ENCODE peak calls at places on chromosomes 11 and 22, in five cellular contexts. G is K562, B is endothelial cell of umbilical vein, I is fibroblast of lung, N is mesenchymal stem cell. M is an unnamed sample.

GRCh38 chr11:75028321-75029097 is 39.8 kb downstream of the NEU3 start:
- DNase-seq in G (no peak), I (no peak), N (no peak), B (no peak), M (peak)

GRCh38 chr11:78000193-78000592 is 5.7 kb upstream of the INTS4 start:
- DNase-seq in G (peak), N (peak), B (peak), I (peak), M (peak)

GRCh38 chr22:27829620-27830019 is 28.1 kb upstream of the MN1 start:
- DNase-seq in N (no peak), G (no peak), I (no peak), B (no peak), M (no peak)

GRCh38 chr11:76654310-76654851 is 16.2 kb downstream of the LRRC32 start:
- DNase-seq in N (peak), G (peak), B (no peak), I (peak), M (peak)

GRCh38 chr11:65188486-65188885 is 6.8 kb downstream of the CAPN1 start:
- DNase-seq in I (no peak), G (no peak), B (no peak), N (no peak), M (no peak)

GRCh38 chr22:36406139-36406538 is 18.4 kb upstream of the MYH9 start:
- DNase-seq in N (no peak), G (no peak), B (no peak), I (no peak), M (peak)

GRCh38 chr11:128399722-128400121 is 187.6 kb downstream of the ETS1 start:
- DNase-seq in G (no peak), B (no peak), N (no peak), I (no peak), M (no peak)

GRCh38 chr11:43989162-43989961 is 46.9 kb downstream of the C11orf96 start:
- DNase-seq in G (no peak), B (peak), N (peak), I (no peak), M (no peak)

GRCh38 chr11:77212314-77213007 is 84.4 kb downstream of the MYO7A start:
- DNase-seq in I (no peak), B (no peak), N (no peak), G (no peak), M (no peak)

GRCh38 chr22:23067691-23068090 is 2.6 kb upstream of the GNAZ start:
- DNase-seq in B (no peak), I (no peak), G (no peak), N (no peak), M (peak)

GRCh38 chr22:47138898-47139789 is 376.7 kb downstream of the TBC1D22A start:
- DNase-seq in N (no peak), G (no peak), B (no peak), I (no peak), M (no peak)

GRCh38 chr22:23549198-23549595 is 30.9 kb downstream of the IGLL1 start:
- DNase-seq in I (no peak), N (no peak), G (no peak), B (no peak), M (no peak)

GRCh38 chr11:59158206-59159068 is 13.5 kb upstream of the DTX4 start:
- DNase-seq in I (peak), B (peak), G (peak), N (peak), M (peak)

GRCh38 chr22:43848366-43849171 is 13.7 kb downstream of the SULT4A1 start:
- DNase-seq in B (no peak), G (no peak), N (no peak), I (peak), M (peak)

GRCh38 chr22:48751539-48752437 is 1075.9 kb downstream of the BRD1 start:
- DNase-seq in G (no peak), I (no peak), B (no peak), N (no peak), M (no peak)

GRCh38 chr11:99020324-99021225 is at the start of gene CNTN5:
- DNase-seq in N (peak), I (peak), B (no peak), G (peak), M (peak)

DNA sequence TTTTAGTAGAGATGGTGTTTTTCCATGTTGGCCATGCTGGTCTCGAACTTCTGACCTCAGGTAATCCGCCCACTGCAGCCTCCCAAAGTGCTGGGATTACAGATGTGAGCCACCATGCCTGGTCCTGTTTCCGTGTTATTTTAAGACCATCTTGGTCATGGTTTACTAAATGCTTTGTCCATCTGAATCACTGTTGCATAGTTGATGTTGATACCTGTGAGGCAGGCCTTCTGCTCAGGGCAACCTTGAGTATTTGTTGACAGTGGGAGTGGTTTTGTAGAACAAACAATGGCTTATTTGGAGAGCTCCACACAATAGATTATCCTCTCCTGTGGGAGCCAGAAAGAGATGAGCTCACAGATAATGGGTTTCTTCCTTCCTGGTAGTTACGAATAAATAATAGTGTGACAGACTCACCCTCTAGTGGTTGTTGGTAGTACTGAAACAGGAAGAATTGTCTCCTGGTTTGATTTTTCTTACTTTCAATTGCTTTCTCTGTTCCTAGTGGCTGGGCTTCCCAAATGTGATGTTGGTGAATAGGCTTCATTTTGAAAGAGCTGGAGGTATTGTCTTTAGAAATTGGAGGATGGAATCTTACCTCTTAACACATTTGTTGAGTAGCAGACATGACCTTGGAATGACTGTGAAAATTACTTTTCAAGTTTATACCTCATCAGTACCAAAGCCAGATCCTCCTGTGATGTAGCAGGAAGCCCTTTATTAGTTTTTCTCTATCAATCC is 39.0 kb downstream of the CTNND1 start:
- DNase-seq in I (peak), G (peak), N (peak), B (peak), M (peak)
- H3K9ac ChIP-seq in I (no peak), G (no peak), N (peak), B (peak), M (peak)

DNA sequence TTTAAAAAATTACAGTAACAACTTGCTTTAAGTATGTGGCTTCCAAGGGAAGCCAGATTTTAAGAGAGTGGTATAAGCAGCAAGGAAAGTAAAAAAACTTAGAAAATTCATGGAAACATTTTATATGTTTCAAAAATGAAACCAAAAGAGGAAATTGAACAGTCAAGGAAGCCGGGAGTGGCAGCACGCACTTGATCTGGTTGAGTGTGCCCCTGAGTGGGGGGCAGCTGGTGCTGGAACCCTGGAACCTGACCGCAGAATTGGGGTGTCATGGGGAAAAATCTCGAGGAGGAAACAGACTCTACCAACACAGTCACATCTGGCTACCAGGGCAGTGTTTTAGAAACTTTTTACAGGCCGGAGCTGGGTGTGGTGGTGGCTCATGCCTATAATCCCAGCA is 14.0 kb downstream of the MICALL1 start:
- DNase-seq in N (no peak), G (no peak), B (no peak), I (no peak), M (no peak)
- H3K9ac ChIP-seq in N (no peak), G (no peak), B (no peak), I (no peak), M (no peak)

DNA sequence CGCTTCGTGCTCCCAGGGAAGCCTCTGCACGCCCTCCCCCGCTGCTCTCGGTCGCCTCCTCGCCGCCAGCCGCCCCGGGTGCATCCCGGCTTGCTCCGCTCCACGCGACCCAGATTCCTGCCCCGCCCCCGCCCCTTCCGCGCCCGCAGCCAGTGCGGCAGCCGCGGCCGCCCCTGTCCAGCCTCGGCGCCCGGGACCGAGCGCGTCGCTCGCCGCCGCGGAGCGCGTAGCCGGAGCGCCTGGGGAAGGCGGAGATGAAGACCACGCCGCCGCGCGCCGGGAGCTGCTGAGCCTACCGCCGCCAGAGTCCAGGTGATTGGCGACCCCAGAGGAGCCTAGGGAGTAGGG is at the start of gene ELMOD1:
- DNase-seq in B (peak), I (peak), G (peak), N (peak), M (peak)
- H3K9ac ChIP-seq in B (peak), I (peak), G (no peak), N (peak), M (peak)

GRCh38 chr22:42553475-42554361 is at the start of gene SERHL2:
- DNase-seq in N (peak), I (peak), B (peak), G (peak), M (peak)
- H3K9ac ChIP-seq in N (peak), I (peak), B (peak), G (peak), M (peak)

GRCh38 chr11:66312549-66313320 is 4.1 kb downstream of the CD248 start:
- DNase-seq in N (peak), B (peak), G (peak), I (peak), M (peak)
- H3K9ac ChIP-seq in N (peak), B (peak), G (peak), I (peak), M (peak)

DNA sequence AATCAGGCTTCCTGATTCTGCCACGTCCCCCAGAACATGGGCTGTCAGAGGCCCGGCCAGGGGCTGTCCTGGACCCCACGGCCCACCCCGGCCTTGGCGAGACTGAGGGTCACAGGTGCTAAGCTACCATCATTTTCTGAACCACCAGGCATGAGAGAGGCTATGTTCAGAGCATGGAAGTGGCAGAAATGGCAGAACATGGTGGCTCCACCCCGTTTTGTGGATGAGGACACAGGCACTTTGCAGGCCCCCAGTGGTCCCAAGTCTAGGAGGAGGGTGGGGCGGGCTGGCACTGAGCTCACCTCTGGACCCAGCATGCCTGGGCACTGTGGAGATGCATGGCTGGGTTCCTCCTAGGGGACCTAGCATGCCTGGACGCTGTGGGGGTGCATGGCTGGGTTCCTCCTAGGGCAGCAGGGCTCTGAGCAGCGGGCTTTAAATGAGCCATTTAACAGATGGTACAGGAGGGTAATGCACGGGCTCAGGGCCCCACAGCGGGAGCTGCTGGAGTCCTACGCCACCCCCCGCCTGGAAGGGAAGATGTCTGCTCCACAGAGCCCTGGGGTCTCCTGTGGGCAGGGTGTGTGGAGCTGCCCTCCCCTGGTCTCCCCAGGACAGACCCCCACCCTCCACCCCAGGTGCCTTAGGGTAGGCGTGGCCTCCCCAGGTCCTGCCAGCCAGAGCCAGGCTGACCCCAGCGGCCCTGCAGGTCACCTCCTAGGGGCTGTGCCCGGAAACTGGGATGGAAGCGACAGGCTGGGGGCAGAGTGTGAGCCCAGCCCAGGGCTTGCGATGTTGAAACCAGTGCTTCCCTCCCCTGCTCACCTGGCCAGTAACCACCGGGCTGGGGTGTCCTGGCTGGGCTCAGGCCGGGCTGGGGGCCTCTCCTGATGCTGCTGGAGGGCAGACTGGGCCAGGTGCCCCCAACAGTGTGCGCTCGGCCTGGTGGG is 6.1 kb upstream of the MUC5AC start:
- DNase-seq in I (no peak), G (no peak), N (no peak), B (no peak), M (peak)
- H3K9ac ChIP-seq in I (no peak), G (no peak), N (peak), B (no peak), M (peak)

GRCh38 chr11:116989184-116989583 is 109.0 kb downstream of the SIK3 start:
- DNase-seq in B (no peak), N (no peak), I (no peak), G (no peak), M (no peak)
- H3K9ac ChIP-seq in B (no peak), N (peak), I (no peak), G (no peak), M (no peak)

GRCh38 chr22:45286854-45287551 is 2.3 kb downstream of the UPK3A start:
- DNase-seq in B (no peak), I (no peak), N (no peak), G (no peak), M (no peak)
- H3K9ac ChIP-seq in B (no peak), I (no peak), N (no peak), G (no peak), M (no peak)

DNA sequence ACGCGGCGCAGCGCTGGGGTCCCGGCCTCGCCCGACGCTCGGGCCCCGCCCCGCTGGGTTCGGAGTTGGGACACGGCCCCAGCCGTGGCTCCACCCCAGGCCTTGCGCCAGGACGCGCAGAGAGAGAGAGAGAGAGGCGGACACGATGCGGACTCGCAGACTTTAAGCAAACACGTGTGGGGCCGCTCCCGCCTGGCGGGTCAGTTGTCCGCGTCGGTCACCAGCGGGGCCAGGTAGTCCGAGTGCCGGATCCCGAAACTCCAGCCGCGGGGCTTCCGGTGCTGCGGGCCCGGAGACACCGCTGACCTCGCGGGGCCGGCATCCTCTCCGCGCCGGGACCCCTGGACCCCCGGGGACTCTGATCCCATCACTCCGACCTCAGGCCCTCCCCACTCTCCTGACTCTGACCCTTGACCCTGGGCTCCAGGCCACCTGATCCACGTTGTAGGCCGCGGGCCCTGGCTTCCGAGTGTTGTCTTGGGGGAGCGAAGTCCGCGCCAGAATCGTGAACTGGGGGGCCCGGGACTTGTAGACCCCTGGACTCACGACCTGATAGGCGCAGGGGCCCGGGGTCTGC is 556 bp upstream of the TYMP start:
- DNase-seq in N (peak), I (peak), G (no peak), B (no peak), M (peak)
- H3K9ac ChIP-seq in N (peak), I (peak), G (no peak), B (no peak), M (peak)

M was measured in GM23248.